ENCODE peak calls at places on chromosomes 3 and 15, in five cellular contexts. One of them, this sample, is unnamed.

GRCh38 chr15:48062476-48062875 is 58.3 kb upstream of the SLC24A5 start:
- DNase-seq in adrenal gland: no peak
- DNase-seq in stomach: no peak
- DNase-seq in tibial nerve: no peak
- DNase-seq in breast epithelium: no peak
- DNase-seq in this sample: no peak

GRCh38 chr3:171383206-171384018 is 76.8 kb downstream of the TNIK start:
- DNase-seq in breast epithelium: peak
- DNase-seq in tibial nerve: no peak
- DNase-seq in stomach: no peak
- DNase-seq in adrenal gland: no peak
- DNase-seq in this sample: no peak

GRCh38 chr3:52453496-52454234 is at the start of gene TNNC1:
- DNase-seq in breast epithelium: no peak
- DNase-seq in adrenal gland: no peak
- DNase-seq in tibial nerve: no peak
- DNase-seq in stomach: peak
- DNase-seq in this sample: no peak

GRCh38 chr3:103295974-103296570 is 861.3 kb downstream of the ZPLD1 start:
- DNase-seq in adrenal gland: no peak
- DNase-seq in tibial nerve: no peak
- DNase-seq in stomach: no peak
- DNase-seq in breast epithelium: no peak
- DNase-seq in this sample: no peak

GRCh38 chr3:171661484-171661883 is 148.8 kb downstream of the PLD1 start:
- DNase-seq in breast epithelium: no peak
- DNase-seq in tibial nerve: no peak
- DNase-seq in stomach: no peak
- DNase-seq in adrenal gland: no peak
- DNase-seq in this sample: no peak

GRCh38 chr15:68725736-68726135 is 95.0 kb downstream of the ANP32A start:
- DNase-seq in tibial nerve: peak
- DNase-seq in adrenal gland: peak
- DNase-seq in breast epithelium: peak
- DNase-seq in stomach: peak
- DNase-seq in this sample: no peak

GRCh38 chr15:47505712-47506542 is 211.4 kb upstream of the SEMA6D start:
- DNase-seq in tibial nerve: no peak
- DNase-seq in breast epithelium: peak
- DNase-seq in stomach: no peak
- DNase-seq in adrenal gland: no peak
- DNase-seq in this sample: no peak

GRCh38 chr15:31508656-31509055 is 182.0 kb downstream of the KLF13 start:
- DNase-seq in stomach: no peak
- DNase-seq in tibial nerve: no peak
- DNase-seq in breast epithelium: peak
- DNase-seq in adrenal gland: no peak
- DNase-seq in this sample: no peak

GRCh38 chr3:72378287-72378686 is 470.0 kb downstream of the SHQ1 start:
- DNase-seq in tibial nerve: no peak
- DNase-seq in adrenal gland: no peak
- DNase-seq in breast epithelium: no peak
- DNase-seq in stomach: no peak
- DNase-seq in this sample: no peak

GRCh38 chr3:45545476-45545875 is 49.1 kb upstream of the LIMD1 start:
- DNase-seq in tibial nerve: no peak
- DNase-seq in stomach: no peak
- DNase-seq in adrenal gland: peak
- DNase-seq in breast epithelium: no peak
- DNase-seq in this sample: no peak

GRCh38 chr3:138227650-138228049 is 40.5 kb downstream of the ARMC8 start:
- DNase-seq in tibial nerve: no peak
- DNase-seq in adrenal gland: no peak
- DNase-seq in stomach: no peak
- DNase-seq in breast epithelium: no peak
- DNase-seq in this sample: no peak

DNA sequence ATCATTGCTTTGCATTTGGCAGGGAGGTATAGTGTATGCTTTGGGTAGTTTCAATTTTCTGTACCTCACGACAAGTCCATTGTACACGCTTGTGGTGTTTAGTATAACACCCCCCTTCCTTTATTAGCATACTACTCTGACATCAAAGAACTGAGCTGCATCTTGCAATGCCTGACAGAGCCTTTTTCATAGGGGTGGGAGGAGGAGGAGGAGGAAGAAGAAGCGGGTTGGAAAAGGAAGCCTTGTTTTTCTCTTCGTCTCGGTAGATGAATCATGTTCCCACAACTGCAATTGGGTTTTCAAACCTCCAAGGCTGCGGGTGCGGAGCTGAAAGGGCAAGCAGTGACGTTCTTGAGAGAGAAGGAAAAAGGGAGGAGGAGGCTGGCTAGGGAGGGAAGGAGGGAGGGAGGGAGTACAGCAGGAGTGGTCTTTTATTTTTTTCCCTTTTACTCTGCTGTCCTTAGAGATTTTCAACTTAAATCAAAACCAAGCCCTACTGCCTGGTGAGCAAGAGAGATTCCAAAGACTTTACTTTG is 175.7 kb downstream of the KLHL25 start:
- DNase-seq in stomach: peak
- DNase-seq in adrenal gland: peak
- DNase-seq in tibial nerve: peak
- DNase-seq in breast epithelium: peak
- DNase-seq in this sample: peak
- TF ChIP-seq POLR2A in stomach: no peak
- TF ChIP-seq POLR2A in adrenal gland: peak
- TF ChIP-seq POLR2A in tibial nerve: peak
- TF ChIP-seq POLR2A in breast epithelium: no peak
- TF ChIP-seq POLR2A in this sample: no peak

GRCh38 chr15:77420610-77421369 is at the start of gene HMG20A:
- DNase-seq in stomach: peak
- DNase-seq in tibial nerve: peak
- DNase-seq in adrenal gland: peak
- DNase-seq in breast epithelium: peak
- DNase-seq in this sample: peak
- TF ChIP-seq POLR2A in stomach: no peak
- TF ChIP-seq POLR2A in tibial nerve: no peak
- TF ChIP-seq POLR2A in adrenal gland: peak
- TF ChIP-seq POLR2A in breast epithelium: peak
- TF ChIP-seq POLR2A in this sample: peak

DNA sequence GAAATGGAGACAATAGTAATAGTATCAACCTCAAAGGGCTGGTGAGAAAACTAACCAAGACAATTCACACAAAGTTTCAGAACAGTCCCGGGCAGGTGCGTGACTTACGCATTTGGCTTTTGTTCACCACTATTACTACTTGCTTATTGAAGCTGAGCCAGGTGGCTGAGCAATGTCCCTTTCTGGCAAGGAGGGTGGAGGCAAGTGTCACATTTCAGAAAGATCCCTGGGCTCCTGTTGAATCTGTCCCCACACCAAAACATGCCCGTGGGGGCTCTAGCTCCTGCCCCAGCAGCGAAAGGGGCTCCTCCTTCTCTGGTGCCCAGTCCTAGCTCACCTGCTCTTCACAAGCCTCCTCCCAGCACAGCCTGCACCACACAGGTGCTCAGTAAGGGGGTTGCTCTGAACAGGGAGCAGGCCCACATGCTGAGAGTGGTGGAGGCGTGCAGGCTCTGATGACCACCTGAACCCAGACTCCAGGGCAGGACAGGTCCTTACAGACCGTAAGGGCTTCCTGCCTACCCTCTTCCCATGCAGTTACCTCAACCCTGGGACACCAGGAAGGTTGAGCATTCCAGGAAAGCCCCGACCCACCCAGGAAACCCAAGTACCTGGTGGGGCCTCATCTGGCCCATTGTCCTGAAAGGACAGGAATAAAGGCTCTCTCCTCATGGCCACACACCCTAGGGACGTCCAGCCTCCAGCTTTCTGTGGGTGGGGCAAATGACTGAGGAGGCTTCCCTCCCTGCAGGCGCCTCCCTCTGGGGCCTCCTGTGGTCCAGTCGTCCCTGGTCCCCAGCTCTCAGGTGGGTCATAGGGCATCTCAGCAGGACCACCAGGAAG is 32.6 kb downstream of the SEMA7A start:
- DNase-seq in adrenal gland: no peak
- DNase-seq in breast epithelium: no peak
- DNase-seq in tibial nerve: no peak
- DNase-seq in stomach: no peak
- DNase-seq in this sample: no peak
- TF ChIP-seq POLR2A in adrenal gland: no peak
- TF ChIP-seq POLR2A in breast epithelium: no peak
- TF ChIP-seq POLR2A in tibial nerve: no peak
- TF ChIP-seq POLR2A in stomach: no peak
- TF ChIP-seq POLR2A in this sample: no peak

GRCh38 chr3:141876381-141876890 is at the start of gene ATP1B3:
- DNase-seq in adrenal gland: peak
- DNase-seq in breast epithelium: peak
- DNase-seq in stomach: peak
- DNase-seq in tibial nerve: peak
- DNase-seq in this sample: peak

GRCh38 chr3:141876891-141877561 is 583 bp downstream of the ATP1B3 start:
- DNase-seq in stomach: peak
- DNase-seq in tibial nerve: peak
- DNase-seq in breast epithelium: peak
- DNase-seq in adrenal gland: peak
- DNase-seq in this sample: no peak

GRCh38 chr3:141877911-141878310 is 1.5 kb downstream of the ATP1B3 start:
- DNase-seq in tibial nerve: no peak
- DNase-seq in adrenal gland: no peak
- DNase-seq in breast epithelium: no peak
- DNase-seq in stomach: no peak
- DNase-seq in this sample: no peak

GRCh38 chr3:141878812-141879211 is 2.4 kb downstream of the ATP1B3 start:
- DNase-seq in stomach: no peak
- DNase-seq in breast epithelium: no peak
- DNase-seq in tibial nerve: no peak
- DNase-seq in adrenal gland: no peak
- DNase-seq in this sample: no peak

DNA sequence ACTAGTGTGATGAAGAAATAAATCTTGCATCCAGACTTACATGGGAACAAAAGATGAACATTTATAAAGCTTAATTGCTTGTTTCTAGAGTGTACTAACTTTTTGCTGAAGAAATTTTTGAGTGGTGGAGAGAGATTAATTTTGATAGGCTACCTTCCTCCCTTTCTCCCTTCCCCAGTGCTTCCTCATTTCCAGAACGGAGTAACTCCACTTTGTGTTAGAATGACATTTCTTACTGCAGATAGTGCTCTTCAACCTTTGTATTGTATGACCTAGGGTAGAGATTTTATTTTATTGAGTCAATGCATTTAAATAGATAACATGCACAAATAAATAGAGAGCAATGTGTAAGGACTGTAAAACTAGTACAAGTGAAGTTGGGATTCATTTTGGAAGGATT is 1.9 kb downstream of the ATP1B3 start:
- DNase-seq in breast epithelium: no peak
- DNase-seq in adrenal gland: no peak
- DNase-seq in stomach: no peak
- DNase-seq in tibial nerve: no peak
- DNase-seq in this sample: no peak
- TF ChIP-seq POLR2A in breast epithelium: no peak
- TF ChIP-seq POLR2A in adrenal gland: no peak
- TF ChIP-seq POLR2A in stomach: no peak
- TF ChIP-seq POLR2A in tibial nerve: no peak
- TF ChIP-seq POLR2A in this sample: no peak

GRCh38 chr3:187744169-187745151 is 808 bp downstream of the BCL6 start:
- DNase-seq in stomach: peak
- DNase-seq in breast epithelium: peak
- DNase-seq in tibial nerve: no peak
- DNase-seq in adrenal gland: peak
- DNase-seq in this sample: no peak
- TF ChIP-seq POLR2A in stomach: peak
- TF ChIP-seq POLR2A in breast epithelium: no peak
- TF ChIP-seq POLR2A in tibial nerve: peak
- TF ChIP-seq POLR2A in adrenal gland: no peak
- TF ChIP-seq POLR2A in this sample: no peak

DNA sequence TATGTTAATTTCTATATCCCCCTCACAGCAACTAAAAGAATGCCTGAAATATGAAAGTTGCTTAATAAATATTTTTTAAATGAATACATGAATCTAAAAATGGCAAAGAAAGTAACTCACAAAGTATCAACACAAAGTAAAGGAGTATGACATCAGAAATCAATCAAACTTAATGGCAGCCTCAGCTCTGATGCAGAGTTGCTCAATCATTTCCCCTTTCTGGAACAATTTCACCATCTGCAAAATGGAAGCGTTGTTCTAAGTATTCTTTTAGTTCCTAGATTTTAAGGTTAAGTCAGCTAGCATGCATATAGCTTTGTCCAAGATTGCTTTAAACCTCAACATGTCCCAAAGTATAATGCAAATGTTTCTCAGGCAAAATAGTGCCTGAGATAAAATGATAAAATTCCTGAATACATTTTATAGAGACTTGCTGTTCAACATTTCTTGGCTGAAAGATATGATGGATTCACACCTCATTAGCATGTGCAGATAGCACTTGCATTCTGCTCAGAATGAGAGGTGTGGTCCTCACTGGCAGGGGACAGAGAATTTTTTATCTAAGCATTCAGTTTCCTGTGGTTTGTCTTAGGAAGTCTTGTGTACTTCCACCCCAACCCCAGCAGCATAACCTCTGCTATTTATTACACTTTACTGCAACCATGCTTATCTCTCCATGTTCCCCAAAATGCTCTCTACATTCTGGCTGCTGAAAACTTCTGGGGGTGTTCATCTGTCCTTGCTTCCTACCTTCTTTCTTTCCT is 429.3 kb downstream of the GRM7 start:
- DNase-seq in breast epithelium: no peak
- DNase-seq in stomach: no peak
- DNase-seq in tibial nerve: no peak
- DNase-seq in adrenal gland: no peak
- DNase-seq in this sample: no peak
- TF ChIP-seq POLR2A in breast epithelium: no peak
- TF ChIP-seq POLR2A in stomach: no peak
- TF ChIP-seq POLR2A in tibial nerve: no peak
- TF ChIP-seq POLR2A in adrenal gland: no peak
- TF ChIP-seq POLR2A in this sample: no peak

GRCh38 chr15:85580914-85581313 is 200.5 kb downstream of the AKAP13 start:
- DNase-seq in breast epithelium: no peak
- DNase-seq in tibial nerve: no peak
- DNase-seq in adrenal gland: peak
- DNase-seq in stomach: peak
- DNase-seq in this sample: no peak
- TF ChIP-seq POLR2A in breast epithelium: no peak
- TF ChIP-seq POLR2A in tibial nerve: no peak
- TF ChIP-seq POLR2A in adrenal gland: no peak
- TF ChIP-seq POLR2A in stomach: no peak
- TF ChIP-seq POLR2A in this sample: no peak

GRCh38 chr15:90871097-90871715 is 2.8 kb downstream of the FURIN start:
- DNase-seq in adrenal gland: no peak
- DNase-seq in tibial nerve: no peak
- DNase-seq in stomach: no peak
- DNase-seq in breast epithelium: no peak
- DNase-seq in this sample: no peak
- TF ChIP-seq POLR2A in adrenal gland: peak
- TF ChIP-seq POLR2A in tibial nerve: peak
- TF ChIP-seq POLR2A in stomach: no peak
- TF ChIP-seq POLR2A in breast epithelium: no peak
- TF ChIP-seq POLR2A in this sample: no peak

GRCh38 chr15:74616020-74616939 is 644 bp downstream of the CLK3 start:
- DNase-seq in tibial nerve: peak
- DNase-seq in breast epithelium: peak
- DNase-seq in stomach: peak
- DNase-seq in adrenal gland: peak
- DNase-seq in this sample: peak
- TF ChIP-seq POLR2A in tibial nerve: no peak
- TF ChIP-seq POLR2A in breast epithelium: no peak
- TF ChIP-seq POLR2A in stomach: no peak
- TF ChIP-seq POLR2A in adrenal gland: peak
- TF ChIP-seq POLR2A in this sample: peak

GRCh38 chr3:12835005-12835665 is 6.2 kb downstream of the RPL32 start:
- DNase-seq in adrenal gland: no peak
- DNase-seq in tibial nerve: no peak
- DNase-seq in stomach: no peak
- DNase-seq in breast epithelium: no peak
- DNase-seq in this sample: no peak
- TF ChIP-seq POLR2A in adrenal gland: no peak
- TF ChIP-seq POLR2A in tibial nerve: no peak
- TF ChIP-seq POLR2A in stomach: no peak
- TF ChIP-seq POLR2A in breast epithelium: no peak
- TF ChIP-seq POLR2A in this sample: no peak